ENCODE peak calls at places on chromosomes 4 and X, in four cellular contexts. B is H9, H is neuronal stem cell, G is PC-3. E is an unnamed sample.

GRCh38 chr4:109998867-109999303 is 86.2 kb downstream of the EGF start:
- DNase-seq in H (peak), G (peak), B (no peak), E (peak)

GRCh38 chrX:2693526-2694002 is 2.5 kb downstream of the CD99 start:
- DNase-seq in B (no peak), H (no peak), G (no peak), E (peak)

GRCh38 chr4:182978152-182978827 is 61.1 kb upstream of the DCTD start:
- DNase-seq in B (no peak), G (peak), H (no peak), E (peak)

GRCh38 chr4:164081801-164082200 is 587.3 kb downstream of the TMA16 start:
- DNase-seq in H (no peak), B (no peak), G (no peak), E (no peak)

GRCh38 chrX:11787564-11787963 is 29.5 kb downstream of the MSL3 start:
- DNase-seq in B (peak), H (peak), G (peak), E (peak)

GRCh38 chr4:57581200-57581599 is 471.0 kb upstream of the IGFBP7 start:
- DNase-seq in G (no peak), B (no peak), H (no peak), E (no peak)

GRCh38 chr4:92091335-92091734 is 212.4 kb upstream of the GRID2 start:
- DNase-seq in H (no peak), B (peak), G (peak), E (peak)

GRCh38 chr4:94463771-94464170 is 12.0 kb downstream of the PDLIM5 start:
- DNase-seq in B (no peak), G (no peak), H (no peak), E (peak)

GRCh38 chrX:54043696-54044125 is 562 bp downstream of the PHF8 start:
- DNase-seq in H (no peak), B (peak), G (peak), E (peak)

GRCh38 chrX:101430457-101431078 is 22.5 kb downstream of the HNRNPH2 start:
- DNase-seq in H (no peak), G (peak), B (no peak), E (peak)

GRCh38 chr4:176435891-176436499 is 116.2 kb downstream of the SPCS3 start:
- DNase-seq in H (no peak), B (no peak), G (no peak), E (peak)

GRCh38 chr4:61468091-61468720 is 268.1 kb downstream of the ADGRL3 start:
- DNase-seq in B (no peak), G (peak), H (no peak), E (no peak)
- H3K4me2 ChIP-seq in B (no peak), G (peak), H (peak), E (no peak)

GRCh38 chr4:20288846-20289512 is 37.3 kb downstream of the SLIT2 start:
- DNase-seq in B (no peak), H (no peak), G (peak), E (peak)
- H3K4me2 ChIP-seq in B (no peak), H (no peak), G (peak), E (peak)

GRCh38 chr4:38162240-38162784 is 202.1 kb downstream of the PTTG2 start:
- DNase-seq in B (no peak), H (peak), G (peak), E (peak)

GRCh38 chr4:38157592-38157991 is 197.4 kb downstream of the PTTG2 start:
- DNase-seq in H (no peak), G (no peak), B (no peak), E (no peak)

GRCh38 chr4:38163216-38164006 is 203.2 kb downstream of the PTTG2 start:
- DNase-seq in H (no peak), B (no peak), G (peak), E (peak)

GRCh38 chr4:38161208-38162113 is 201.3 kb downstream of the PTTG2 start:
- DNase-seq in B (no peak), H (no peak), G (no peak), E (peak)

DNA sequence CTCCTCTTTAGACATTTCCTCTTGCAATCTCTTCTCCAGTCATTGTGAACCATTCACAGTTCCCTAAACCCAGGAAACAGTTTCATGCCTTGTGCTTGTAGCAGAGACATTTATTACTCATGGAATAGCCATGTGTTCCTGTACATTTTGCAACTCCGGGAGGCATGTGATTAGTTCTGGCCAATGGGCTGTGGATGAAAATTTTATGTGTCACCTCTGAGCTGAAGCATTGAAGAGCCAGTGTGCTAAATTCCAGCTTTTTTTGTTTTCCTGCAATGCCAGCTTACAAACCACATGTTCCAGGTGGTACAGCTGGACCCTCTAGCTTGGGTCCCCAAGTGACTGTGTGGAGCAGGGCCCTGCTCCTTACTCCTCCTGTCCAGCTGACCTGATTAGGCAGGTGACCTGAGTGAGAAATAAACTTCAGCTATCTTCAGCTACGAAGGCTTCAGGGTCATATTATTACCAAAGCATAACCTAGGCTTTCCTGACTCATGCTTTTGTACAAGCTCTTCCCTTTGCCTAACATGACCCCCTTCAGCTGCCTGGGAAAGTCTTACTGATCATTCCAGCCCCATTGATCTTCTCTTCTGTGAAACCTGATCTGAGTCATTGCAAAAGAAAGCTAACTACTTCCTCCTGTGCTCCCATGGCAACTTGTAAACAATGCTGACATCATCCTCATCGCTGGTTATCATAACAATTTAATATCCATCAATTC is 200.4 kb downstream of the PTTG2 start:
- DNase-seq in B (no peak), G (peak), H (peak), E (peak)
- H3K4me2 ChIP-seq in B (no peak), G (peak), H (peak), E (peak)

GRCh38 chr4:158316264-158316663 is 106.0 kb downstream of the TMEM144 start:
- DNase-seq in B (no peak), G (no peak), H (no peak), E (peak)
- H3K4me2 ChIP-seq in B (no peak), G (no peak), H (no peak), E (peak)

GRCh38 chrX:45756562-45756961 is 555.9 kb upstream of the DIPK2B start:
- DNase-seq in H (no peak), G (peak), B (no peak), E (no peak)
- H3K4me2 ChIP-seq in H (no peak), G (peak), B (no peak), E (peak)

GRCh38 chrX:48957827-48958634 is 624 bp upstream of the OTUD5 start:
- DNase-seq in H (peak), B (peak), G (peak), E (peak)

GRCh38 chrX:48956728-48957414 is 536 bp downstream of the OTUD5 start:
- DNase-seq in G (no peak), H (no peak), B (no peak), E (peak)

GRCh38 chrX:48960291-48960690 is 2.9 kb upstream of the OTUD5 start:
- DNase-seq in B (no peak), H (no peak), G (no peak), E (no peak)

GRCh38 chrX:48957477-48957826 is at the start of gene OTUD5:
- DNase-seq in B (no peak), H (no peak), G (no peak), E (no peak)

DNA sequence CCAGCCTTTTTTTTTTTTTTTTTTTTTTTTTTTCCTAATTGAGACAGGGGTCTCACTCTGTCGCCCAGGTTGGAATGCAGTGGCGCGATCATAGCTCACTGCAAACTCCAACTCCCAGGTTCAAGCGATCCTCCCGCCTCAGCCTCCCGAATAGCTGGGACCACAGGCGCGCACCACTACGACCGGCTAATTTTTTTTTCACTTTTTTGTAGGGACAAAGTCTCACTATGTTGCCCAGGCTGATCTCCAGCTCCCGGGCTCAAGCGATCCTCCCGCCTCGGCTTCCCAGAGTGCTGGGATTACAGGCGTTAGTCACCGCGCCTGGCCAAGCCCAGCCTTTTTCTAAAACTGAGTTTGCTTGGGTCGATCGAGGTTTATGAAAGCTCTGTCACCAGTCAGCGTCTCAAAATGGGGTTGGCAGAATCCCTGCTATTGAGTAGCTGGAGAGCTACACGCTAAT is 1.3 kb upstream of the OTUD5 start:
- DNase-seq in H (no peak), B (no peak), G (peak), E (peak)
- H3K4me2 ChIP-seq in H (peak), B (peak), G (peak), E (peak)

DNA sequence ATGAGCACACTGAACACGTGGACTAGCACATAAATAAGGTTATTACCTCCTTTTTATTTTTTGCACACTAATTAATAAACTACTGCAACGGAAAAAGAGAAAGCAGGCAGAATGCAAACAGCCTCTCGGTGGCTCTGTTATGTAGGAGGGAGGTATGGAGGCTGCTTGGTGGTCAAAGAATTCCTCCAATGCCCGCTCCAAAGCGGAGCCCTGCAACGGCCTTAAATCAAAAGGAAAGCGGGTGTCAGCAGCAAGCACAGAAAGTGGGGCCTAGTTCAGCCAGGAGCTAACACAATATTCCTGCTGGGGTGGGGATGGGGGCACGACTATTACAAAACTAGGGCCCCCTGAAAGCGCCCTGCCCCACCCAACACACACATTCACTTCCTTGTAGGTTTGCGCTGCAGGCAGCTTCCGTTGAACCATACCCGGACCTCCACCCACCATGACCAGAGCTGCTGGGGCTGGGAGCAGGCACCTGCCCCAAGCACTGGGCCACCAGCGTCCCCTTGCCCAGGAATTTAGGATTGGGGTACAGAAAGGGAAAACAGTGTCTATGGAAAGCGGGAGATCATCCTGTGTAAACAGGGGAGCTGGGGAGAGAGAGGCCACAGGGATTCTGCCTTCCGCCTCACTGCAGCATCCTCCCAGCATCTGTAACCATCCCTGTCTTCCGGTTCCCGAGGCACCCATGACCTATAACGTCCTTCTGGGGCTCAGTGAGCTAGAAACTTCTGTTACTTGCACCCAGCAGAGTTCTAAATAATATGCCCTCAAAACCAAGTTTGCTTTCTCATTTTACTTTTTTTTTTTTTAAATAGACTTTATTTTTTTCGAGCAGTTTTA is 57.1 kb upstream of the DDX3X start:
- DNase-seq in H (no peak), B (peak), G (no peak), E (no peak)
- H3K4me2 ChIP-seq in H (peak), B (peak), G (peak), E (peak)

GRCh38 chr4:189313064-189313463 is 627.6 kb upstream of the FRG1 start:
- DNase-seq in G (no peak), B (no peak), H (no peak), E (no peak)
- H3K4me2 ChIP-seq in G (no peak), B (no peak), H (no peak), E (no peak)

DNA sequence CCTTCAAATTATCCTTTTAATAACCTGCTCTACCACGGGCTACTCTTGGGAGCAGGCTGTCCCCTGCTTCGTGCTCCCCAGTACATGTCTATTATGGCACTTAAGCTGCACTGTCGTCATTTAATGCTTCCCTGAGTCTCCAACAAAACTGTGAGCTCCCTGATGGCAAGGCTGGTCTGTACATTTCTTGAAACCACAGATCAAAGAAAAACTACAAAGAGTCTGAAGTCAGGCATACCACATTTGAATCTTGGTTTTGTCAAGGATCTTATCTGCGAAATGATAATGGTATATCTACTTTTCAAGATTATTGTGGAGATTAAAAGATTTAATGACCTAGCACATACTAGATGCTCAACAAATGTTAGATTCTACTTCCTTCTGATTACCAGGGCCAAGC is 45.7 kb downstream of the MAML3 start:
- DNase-seq in B (no peak), H (no peak), G (no peak), E (no peak)
- H3K4me2 ChIP-seq in B (no peak), H (no peak), G (no peak), E (no peak)

GRCh38 chr4:168850016-168850415 is 160.0 kb downstream of the CBR4 start:
- DNase-seq in G (no peak), B (no peak), H (no peak), E (no peak)

GRCh38 chr4:168846414-168846813 is 163.6 kb downstream of the CBR4 start:
- DNase-seq in H (no peak), B (no peak), G (no peak), E (no peak)

GRCh38 chr4:168845897-168846296 is 164.2 kb downstream of the CBR4 start:
- DNase-seq in G (no peak), B (no peak), H (no peak), E (no peak)

GRCh38 chr4:168848112-168848511 is 161.9 kb downstream of the CBR4 start:
- DNase-seq in H (no peak), G (no peak), B (no peak), E (peak)

DNA sequence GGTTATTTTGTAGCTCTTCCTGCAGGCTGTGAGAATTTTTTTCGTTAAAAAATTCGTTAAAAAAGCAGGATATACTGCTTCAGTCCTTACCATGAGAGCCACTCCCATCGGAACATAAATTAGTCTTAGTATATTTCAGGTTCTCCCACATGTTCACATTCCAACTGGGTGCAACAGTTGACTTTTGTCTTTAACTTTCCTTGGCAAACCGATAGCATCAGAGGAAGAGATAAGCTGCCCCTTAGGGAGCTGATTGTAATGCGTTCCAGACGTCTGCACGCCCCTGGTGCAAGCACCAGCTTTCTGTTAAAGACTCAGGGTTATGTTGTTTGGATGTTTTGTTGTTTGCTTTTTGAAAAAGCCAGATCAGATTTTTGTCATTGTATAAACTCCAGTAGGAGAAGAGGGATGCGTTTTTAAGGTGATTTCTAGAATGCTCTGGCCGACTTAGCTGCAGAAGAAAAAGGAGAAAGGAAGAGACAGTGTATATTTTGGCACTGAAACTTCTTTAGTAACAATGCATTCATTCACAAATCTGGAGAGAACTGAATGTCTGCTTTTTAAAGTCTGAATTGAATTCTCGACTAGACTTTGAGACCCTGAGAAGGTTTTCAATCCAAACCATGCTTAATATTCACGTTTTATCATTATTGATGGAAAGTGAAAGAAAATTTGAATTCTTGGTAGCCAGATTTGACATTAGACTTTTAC is 160.9 kb downstream of the CBR4 start:
- DNase-seq in B (no peak), H (no peak), G (no peak), E (peak)
- H3K4me2 ChIP-seq in B (no peak), H (no peak), G (no peak), E (peak)